ENCODE peak calls at places on chromosomes 4 and X, in seven cellular contexts. L is body of pancreas; B is esophagus squamous epithelium; V is WERI-Rb-1; Z is heart right ventricle; E is GM23338; H is CD8-positive, alpha-beta memory T cell. T is an unnamed sample.

GRCh38 chrX:10492250-10492649 is 128.1 kb downstream of the MID1 start:
- DNase-seq in L (no peak), B (no peak), V (no peak), Z (no peak), E (no peak), H (no peak), T (no peak)

GRCh38 chrX:69097451-69098236 is 67.6 kb downstream of the PJA1 start:
- DNase-seq in L (no peak), B (no peak), V (no peak), Z (no peak), E (no peak), H (no peak), T (no peak)

GRCh38 chrX:3428762-3429161 is 82.3 kb upstream of the MXRA5 start:
- DNase-seq in L (no peak), B (no peak), V (no peak), Z (no peak), E (no peak), H (no peak), T (no peak)

GRCh38 chr4:8236141-8236919 is 33.2 kb upstream of the HTRA3 start:
- DNase-seq in L (no peak), B (no peak), V (no peak), Z (no peak), E (no peak), H (no peak), T (no peak)

GRCh38 chr4:122968227-122968812 is 45.9 kb upstream of the NUDT6 start:
- DNase-seq in L (no peak), B (no peak), V (no peak), Z (no peak), E (no peak), H (no peak), T (no peak)

GRCh38 chr4:133146574-133147198 is 2.4 kb upstream of the PCDH10 start:
- DNase-seq in L (peak), B (no peak), V (peak), Z (no peak), E (peak), H (no peak), T (peak)

GRCh38 chrX:37998586-37999267 is 7.6 kb upstream of the SYTL5 start:
- DNase-seq in L (no peak), B (no peak), V (no peak), Z (no peak), E (no peak), H (no peak), T (no peak)

GRCh38 chrX:104913348-104913747 is 307.1 kb downstream of the TEX13A start:
- DNase-seq in L (no peak), B (no peak), V (no peak), Z (no peak), E (peak), H (no peak), T (peak)

GRCh38 chrX:10989386-10989785 is 121.7 kb upstream of the HCCS start:
- DNase-seq in L (no peak), B (no peak), V (no peak), Z (no peak), E (peak), H (no peak), T (no peak)

GRCh38 chr4:173434226-173434625 is 35.3 kb upstream of the SCRG1 start:
- DNase-seq in L (no peak), B (no peak), V (no peak), Z (no peak), E (no peak), H (no peak), T (no peak)

GRCh38 chrX:21958888-21959287 is 18.4 kb downstream of the SMS start:
- DNase-seq in L (no peak), B (no peak), V (no peak), Z (no peak), E (no peak), H (no peak), T (no peak)

GRCh38 chr4:185867770-185868169 is 55.8 kb upstream of the SORBS2 start:
- DNase-seq in L (no peak), B (no peak), V (no peak), Z (no peak), E (peak), H (no peak), T (no peak)
- H3K27ac ChIP-seq in L (peak), B (no peak), V (no peak), Z (peak), E (no peak), H (no peak), T (no peak)

DNA sequence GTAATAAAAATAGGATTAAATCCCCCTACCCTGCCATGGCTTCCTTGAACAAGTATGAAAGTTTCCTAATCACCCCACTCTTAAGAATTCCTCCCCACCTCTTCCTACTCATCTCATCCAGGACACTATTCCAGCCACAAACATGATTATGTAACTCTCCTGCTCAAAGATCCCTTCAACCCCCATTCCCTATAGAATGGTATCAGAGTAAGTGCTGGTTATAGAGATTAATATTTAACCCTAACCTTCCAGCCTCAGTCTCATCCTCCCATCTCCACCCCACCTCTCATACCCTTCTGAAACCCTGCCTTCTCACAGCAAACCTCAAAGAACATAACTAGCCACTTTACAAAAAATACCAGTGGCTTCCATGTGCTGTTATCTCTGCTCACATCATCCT is 155.1 kb downstream of the PPP3CA start:
- DNase-seq in L (no peak), B (no peak), V (no peak), Z (no peak), E (no peak), H (no peak), T (no peak)
- H3K27ac ChIP-seq in L (peak), B (peak), V (no peak), Z (peak), E (no peak), H (no peak), T (no peak)

GRCh38 chr4:176793060-176793605 is 411 bp upstream of the VEGFC start:
- DNase-seq in L (no peak), B (no peak), V (no peak), Z (no peak), E (peak), H (no peak), T (no peak)
- H3K27ac ChIP-seq in L (no peak), B (peak), V (no peak), Z (peak), E (no peak), H (no peak), T (peak)

GRCh38 chr4:156939801-156940200 is 31.8 kb downstream of the PDGFC start:
- DNase-seq in L (no peak), B (no peak), V (no peak), Z (no peak), E (no peak), H (no peak), T (no peak)
- H3K27ac ChIP-seq in L (no peak), B (no peak), V (no peak), Z (no peak), E (no peak), H (no peak), T (no peak)

GRCh38 chrX:44675364-44676024 is 132.8 kb upstream of the FUNDC1 start:
- DNase-seq in L (peak), B (no peak), V (no peak), Z (peak), E (no peak), H (no peak), T (peak)
- H3K27ac ChIP-seq in L (no peak), B (no peak), V (no peak), Z (no peak), E (no peak), H (no peak), T (no peak)

GRCh38 chrX:93454509-93454908 is 218.9 kb downstream of the NAP1L3 start:
- DNase-seq in L (no peak), B (no peak), V (no peak), Z (no peak), E (no peak), H (no peak), T (no peak)
- H3K27ac ChIP-seq in L (no peak), B (no peak), V (no peak), Z (no peak), E (no peak), H (no peak), T (no peak)

T was measured in testis.